ENCODE peak calls at places on chromosomes 4 and X, in seven cellular contexts. N is CD8-positive, alpha-beta T cell; Z is cardiac muscle cell; I is right cardiac atrium; F is breast epithelium; C is left lung; V is HepG2. S is an unnamed sample. For H3K9me3 and H3K4me1, the result is how much of the 10 kb centered on the place peaks cover.

GRCh38 chr4:125836597-125837195 is 521.9 kb downstream of the FAT4 start:
- DNase-seq in N (no peak), Z (no peak), I (no peak), F (no peak), C (no peak), V (no peak), S (no peak)

GRCh38 chr4:43132010-43132582 is 239.6 kb downstream of the GRXCR1 start:
- DNase-seq in N (no peak), Z (peak), I (no peak), F (no peak), C (peak), V (peak), S (no peak)

GRCh38 chr4:79982587-79983327 is 90.3 kb downstream of the ANTXR2 start:
- DNase-seq in N (no peak), Z (no peak), I (no peak), F (no peak), C (no peak), V (no peak), S (no peak)

GRCh38 chr4:76634239-76634638 is 199.2 kb downstream of the SHROOM3 start:
- DNase-seq in N (no peak), Z (no peak), I (no peak), F (no peak), C (no peak), V (no peak), S (no peak)

GRCh38 chrX:22249371-22249770 is 23.3 kb upstream of the CBLL2 start:
- DNase-seq in N (no peak), Z (no peak), I (no peak), F (no peak), C (no peak), V (no peak), S (no peak)

GRCh38 chr4:184870718-184871117 is 45.0 kb upstream of the ACSL1 start:
- DNase-seq in N (no peak), Z (no peak), I (no peak), F (no peak), C (no peak), V (no peak), S (no peak)

GRCh38 chr4:4356106-4357041 is 30.5 kb upstream of the NSG1 start:
- DNase-seq in N (no peak), Z (no peak), I (peak), F (no peak), C (no peak), V (no peak), S (no peak)

GRCh38 chrX:15177316-15177715 is 92.6 kb downstream of the ASB9 start:
- DNase-seq in N (no peak), Z (no peak), I (no peak), F (no peak), C (no peak), V (no peak), S (no peak)

GRCh38 chr4:85368240-85368639 is 106.7 kb upstream of the ARHGAP24 start:
- DNase-seq in N (no peak), Z (no peak), I (no peak), F (no peak), C (no peak), V (no peak), S (no peak)

GRCh38 chr4:186487726-186488125 is 67.6 kb downstream of the MTNR1A start:
- DNase-seq in N (no peak), Z (no peak), I (no peak), F (no peak), C (no peak), V (no peak), S (no peak)

GRCh38 chrX:44784241-44784640 is 59.6 kb upstream of the DUSP21 start:
- DNase-seq in N (no peak), Z (no peak), I (no peak), F (no peak), C (no peak), V (no peak), S (no peak)

GRCh38 chrX:72477787-72478186 is 94.9 kb downstream of the HDAC8 start:
- DNase-seq in N (no peak), Z (no peak), I (no peak), F (no peak), C (no peak), V (no peak), S (no peak)

GRCh38 chrX:140064993-140065392 is 99.7 kb upstream of the CXorf66 start:
- DNase-seq in N (no peak), Z (no peak), I (no peak), F (no peak), C (no peak), V (no peak), S (no peak)

GRCh38 chrX:9995855-9996339 is 28.7 kb downstream of the CLDN34 start:
- DNase-seq in N (peak), Z (peak), I (peak), F (peak), C (peak), V (peak), S (peak)

GRCh38 chrX:114611018-114611619 is 27.2 kb downstream of the HTR2C start:
- DNase-seq in N (no peak), Z (peak), I (no peak), F (no peak), C (no peak), V (peak), S (no peak)

GRCh38 chr4:163610642-163611041 is 116.2 kb downstream of the TMA16 start:
- DNase-seq in N (no peak), Z (no peak), I (no peak), F (no peak), C (no peak), V (no peak), S (no peak)

GRCh38 chr4:124710253-124710849 is 2.2 kb downstream of the ANKRD50 start:
- DNase-seq in N (no peak), Z (peak), I (no peak), F (no peak), C (no peak), V (no peak), S (no peak)

GRCh38 chr4:37780444-37781133 is 45.9 kb upstream of the PGM2 start:
- DNase-seq in N (peak), Z (no peak), I (peak), F (no peak), C (no peak), V (peak), S (peak)

GRCh38 chr4:142663828-142664227 is 182.3 kb downstream of the INPP4B start:
- DNase-seq in N (no peak), Z (no peak), I (no peak), F (no peak), C (no peak), V (no peak), S (no peak)

GRCh38 chrX:107700317-107700774 is 72.0 kb downstream of the PRPS1 start:
- DNase-seq in N (no peak), Z (no peak), I (no peak), F (no peak), C (no peak), V (no peak), S (no peak)

GRCh38 chrX:110081740-110082139 is 78.8 kb downstream of the TMEM164 start:
- DNase-seq in N (no peak), Z (no peak), I (no peak), F (no peak), C (no peak), V (no peak), S (no peak)

GRCh38 chr4:111941957-111942356 is 203.3 kb upstream of the FAM241A start:
- DNase-seq in N (no peak), Z (no peak), I (no peak), F (no peak), C (no peak), V (no peak), S (no peak)

GRCh38 chr4:138579146-138579545 is 337.0 kb upstream of the SLC7A11 start:
- DNase-seq in N (no peak), Z (no peak), I (no peak), F (no peak), C (no peak), V (no peak), S (no peak)

GRCh38 chr4:138577145-138577544 is 335.0 kb upstream of the SLC7A11 start:
- DNase-seq in N (no peak), Z (no peak), I (no peak), F (no peak), C (no peak), V (no peak), S (no peak)

GRCh38 chr4:138573246-138573645 is 331.1 kb upstream of the SLC7A11 start:
- DNase-seq in N (no peak), Z (no peak), I (no peak), F (no peak), C (no peak), V (no peak), S (no peak)

GRCh38 chr4:138572007-138572406 is 329.9 kb upstream of the SLC7A11 start:
- DNase-seq in N (no peak), Z (no peak), I (no peak), F (no peak), C (no peak), V (no peak), S (no peak)

DNA sequence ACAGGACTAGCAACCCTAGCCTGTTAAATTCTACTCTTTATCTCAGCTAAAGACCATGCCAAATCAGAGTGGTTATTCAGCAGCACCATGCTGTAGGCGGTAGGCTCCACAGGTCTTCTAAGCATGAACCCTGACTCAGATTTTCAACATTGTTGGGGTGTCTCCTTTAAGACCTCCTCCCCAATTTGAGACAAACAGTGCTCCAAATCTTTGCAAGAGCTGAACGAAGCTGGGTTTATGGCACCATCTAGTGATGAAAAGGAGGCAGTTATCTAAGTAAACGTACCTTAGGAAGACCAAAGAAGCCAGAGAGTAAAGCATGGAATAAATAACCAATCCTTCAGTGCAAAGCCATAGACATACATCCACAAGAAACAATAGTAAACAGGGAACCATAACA is 334.5 kb upstream of the SLC7A11 start:
- DNase-seq in N (no peak), Z (peak), I (no peak), F (no peak), C (no peak), V (peak), S (no peak)
- H3K9me3 ChIP-seq in N (under half), Z (under half), I (under half), F (under half), C (under half), V (under half), S (under half)

GRCh38 chr4:7478665-7479064 is 43.9 kb upstream of the PSAPL1 start:
- DNase-seq in N (no peak), Z (no peak), I (no peak), F (no peak), C (no peak), V (no peak), S (no peak)

GRCh38 chr4:7477695-7478094 is 43.0 kb upstream of the PSAPL1 start:
- DNase-seq in N (no peak), Z (no peak), I (no peak), F (no peak), C (no peak), V (no peak), S (no peak)

GRCh38 chr4:7475207-7475606 is 40.5 kb upstream of the PSAPL1 start:
- DNase-seq in N (no peak), Z (no peak), I (no peak), F (no peak), C (no peak), V (no peak), S (no peak)

GRCh38 chr4:7474320-7474719 is 39.6 kb upstream of the PSAPL1 start:
- DNase-seq in N (no peak), Z (no peak), I (no peak), F (no peak), C (no peak), V (no peak), S (no peak)

GRCh38 chr4:7476820-7477219 is 42.1 kb upstream of the PSAPL1 start:
- DNase-seq in N (no peak), Z (no peak), I (no peak), F (no peak), C (no peak), V (no peak), S (no peak)
- H3K4me1 ChIP-seq in N (under half), Z (under half), I (under half), F (under half), C (under half), V (under half), S (under half)

GRCh38 chrX:2220296-2220695 is 280.5 kb downstream of the DHRSX start:
- DNase-seq in N (no peak), Z (no peak), I (no peak), F (no peak), C (no peak), V (no peak), S (no peak)
- H3K9me3 ChIP-seq in N (under half), Z (under half), I (under half), F (half or more), C (under half), V (under half), S (half or more)

GRCh38 chr4:1763550-1764080 is 29.5 kb upstream of the FGFR3 start:
- DNase-seq in N (no peak), Z (no peak), I (peak), F (no peak), C (no peak), V (peak), S (no peak)
- H3K4me1 ChIP-seq in N (under half), Z (under half), I (under half), F (under half), C (under half), V (half or more), S (under half)

GRCh38 chr4:8228319-8229250 is 29.5 kb downstream of the SH3TC1 start:
- DNase-seq in N (peak), Z (no peak), I (peak), F (peak), C (peak), V (no peak), S (peak)
- H3K9me3 ChIP-seq in N (under half), Z (under half), I (under half), F (under half), C (under half), V (under half), S (under half)

DNA sequence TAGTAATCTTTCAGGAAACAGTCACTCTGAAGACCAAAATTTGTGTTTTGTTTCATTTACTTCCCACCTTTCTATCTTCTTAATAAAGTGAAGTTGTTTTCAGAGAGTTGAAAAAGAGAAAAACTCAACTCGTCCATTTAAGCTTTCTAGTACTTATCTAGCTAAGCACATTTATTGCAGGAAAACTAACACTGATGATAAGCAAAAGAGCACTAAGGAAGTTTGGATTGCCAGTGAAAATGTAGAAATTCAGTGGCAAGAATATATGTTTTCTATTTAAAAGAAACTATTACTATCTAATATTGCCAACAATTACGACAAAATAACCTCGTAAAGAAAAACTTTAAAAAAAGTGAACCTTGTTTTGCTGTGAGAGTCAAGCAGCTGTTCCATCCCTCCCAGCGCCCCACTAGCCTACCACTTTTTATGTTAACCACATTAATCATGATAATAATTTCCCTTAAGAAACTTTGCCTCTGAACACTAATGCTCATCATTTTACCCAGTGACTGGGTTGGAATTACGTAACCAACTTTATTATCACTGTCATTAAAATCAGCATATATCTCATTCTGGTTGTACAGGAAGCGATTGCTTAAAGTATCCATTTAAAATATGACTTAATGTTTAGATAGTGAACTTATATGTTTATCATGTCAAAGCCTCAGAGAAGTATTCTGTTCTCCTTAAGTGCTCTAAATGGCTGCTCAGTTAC is 24.8 kb downstream of the SPRY1 start:
- DNase-seq in N (no peak), Z (no peak), I (no peak), F (no peak), C (no peak), V (no peak), S (no peak)
- H3K4me1 ChIP-seq in N (under half), Z (under half), I (under half), F (under half), C (under half), V (under half), S (under half)

DNA sequence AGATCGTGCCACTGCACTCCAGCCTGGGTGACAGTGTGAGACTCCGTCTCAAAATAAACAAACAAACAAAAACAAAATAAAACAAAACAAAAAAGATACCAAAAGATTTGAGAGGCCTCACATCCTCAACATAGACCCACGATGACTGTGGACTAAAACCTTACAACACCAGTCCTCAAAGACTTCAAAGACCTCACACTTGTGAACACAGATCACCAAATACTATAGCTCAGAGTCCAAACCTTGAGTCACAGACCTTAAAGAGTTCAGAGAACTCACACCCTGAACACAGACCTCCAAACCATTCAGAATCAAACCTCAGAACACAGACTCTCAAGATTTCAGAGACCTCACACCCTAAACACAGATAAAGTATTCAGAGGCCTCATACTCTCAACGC is 12.7 kb upstream of the PAGE4 start:
- DNase-seq in N (no peak), Z (no peak), I (no peak), F (no peak), C (no peak), V (peak), S (no peak)
- H3K9me3 ChIP-seq in N (under half), Z (under half), I (under half), F (under half), C (under half), V (under half), S (under half)

GRCh38 chr4:39616651-39617050 is 22.0 kb downstream of the SMIM14 start:
- DNase-seq in N (no peak), Z (no peak), I (no peak), F (no peak), C (no peak), V (no peak), S (no peak)
- H3K4me1 ChIP-seq in N (under half), Z (under half), I (under half), F (under half), C (under half), V (half or more), S (under half)

DNA sequence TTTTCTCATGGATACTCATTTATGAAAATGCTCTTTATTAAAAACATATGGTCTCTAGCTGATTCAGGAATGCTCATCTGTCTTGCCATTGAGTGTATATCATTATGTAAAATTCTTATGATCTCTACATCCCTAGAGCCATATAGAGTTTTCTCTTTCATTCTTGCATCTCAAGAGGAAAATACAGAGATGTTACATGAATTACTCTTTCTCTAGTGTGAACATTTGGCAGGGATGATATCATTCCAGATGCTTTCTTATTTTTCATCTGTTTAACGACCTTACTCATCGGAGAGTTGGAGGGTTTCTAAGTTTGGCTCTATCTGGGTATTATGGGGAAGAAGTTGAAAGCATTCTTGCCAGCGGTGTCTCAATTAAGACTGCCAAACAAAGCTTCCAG is 202.9 kb upstream of the SLC7A11 start:
- DNase-seq in N (no peak), Z (no peak), I (no peak), F (no peak), C (no peak), V (no peak), S (no peak)
- H3K9me3 ChIP-seq in N (under half), Z (under half), I (under half), F (under half), C (under half), V (under half), S (under half)

DNA sequence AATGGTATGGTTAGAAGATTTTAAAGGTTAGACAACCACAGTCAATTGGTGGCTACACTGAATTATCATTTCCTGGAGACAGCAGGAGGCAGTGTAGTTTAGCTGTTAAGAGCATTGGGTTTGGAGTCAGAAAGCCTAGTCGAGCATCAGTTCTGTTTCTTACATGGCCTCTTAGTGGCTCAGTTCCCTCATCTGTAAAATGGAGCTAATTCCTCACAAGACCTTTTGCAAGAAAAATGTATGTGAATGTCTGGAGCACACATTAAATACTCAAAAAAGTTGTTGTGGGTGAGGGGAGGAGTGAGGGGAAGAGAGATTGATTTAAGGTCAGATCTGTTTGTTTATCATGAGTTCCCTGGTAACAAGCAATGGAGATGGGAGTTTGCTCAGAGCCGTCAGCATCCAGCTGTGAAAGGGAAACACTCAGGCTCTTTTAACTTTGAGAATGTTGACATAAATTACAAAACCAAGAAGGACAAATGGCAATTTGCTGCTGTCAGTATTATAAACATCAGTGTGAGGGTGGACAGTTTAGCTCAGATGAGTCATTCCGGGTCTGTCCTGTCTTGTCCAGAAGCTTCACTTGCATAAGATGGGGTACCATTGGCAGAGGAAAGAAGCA is 98.2 kb upstream of the PGRMC2 start:
- DNase-seq in N (no peak), Z (no peak), I (no peak), F (no peak), C (no peak), V (peak), S (no peak)
- H3K4me1 ChIP-seq in N (under half), Z (under half), I (under half), F (under half), C (under half), V (under half), S (under half)